ENCODE peak calls at places on chromosomes 3 and 15, in four cellular contexts. W is breast epithelium, O is sigmoid colon, U is fibroblast of pulmonary artery. Q is an unnamed sample.

GRCh38 chr3:126028096-126028495 is 55.8 kb downstream of the SLC41A3 start:
- DNase-seq in O (peak), W (no peak), U (no peak), Q (no peak)

GRCh38 chr3:49966233-49966942 is 26.4 kb downstream of the RBM6 start:
- DNase-seq in U (no peak), W (no peak), O (no peak), Q (no peak)

GRCh38 chr15:99427210-99427609 is 138.6 kb upstream of the MEF2A start:
- DNase-seq in W (peak), O (peak), U (no peak), Q (no peak)

GRCh38 chr3:195219351-195220045 is 51.5 kb downstream of the XXYLT1 start:
- DNase-seq in U (no peak), O (peak), W (peak), Q (no peak)

GRCh38 chr3:41710646-41711388 is 251.1 kb downstream of the ULK4 start:
- DNase-seq in U (peak), O (no peak), W (no peak), Q (no peak)

GRCh38 chr3:98732239-98733054 is 30.7 kb upstream of the ST3GAL6 start:
- DNase-seq in W (peak), O (peak), U (peak), Q (peak)

GRCh38 chr15:48267766-48268165 is 61.7 kb downstream of the SLC12A1 start:
- DNase-seq in O (no peak), U (no peak), W (no peak), Q (no peak)

GRCh38 chr15:20345401-20345958 is 196.1 kb downstream of the GOLGA6L6 start:
- DNase-seq in O (peak), W (no peak), U (no peak), Q (peak)

GRCh38 chr3:67561995-67562394 is 92.4 kb downstream of the SUCLG2 start:
- DNase-seq in W (no peak), O (no peak), U (no peak), Q (no peak)

GRCh38 chr3:50260027-50260941 is 8.7 kb upstream of the SEMA3B start:
- DNase-seq in O (peak), U (peak), W (peak), Q (peak)

GRCh38 chr15:60477991-60478632 is 830 bp downstream of the ICE2 start:
- DNase-seq in U (peak), O (no peak), W (no peak), Q (peak)

GRCh38 chr3:178483704-178484103 is 52.5 kb upstream of the KCNMB2 start:
- DNase-seq in U (peak), O (no peak), W (no peak), Q (no peak)

GRCh38 chr3:196971094-196971698 is 2.6 kb upstream of the PIGZ start:
- DNase-seq in O (no peak), W (no peak), U (no peak), Q (no peak)
- TF ChIP-seq CTCF in O (no peak), W (no peak), U (no peak), Q (no peak)

GRCh38 chr15:74123131-74123429 is 7.3 kb upstream of the ISLR2 start:
- DNase-seq in O (no peak), U (no peak), W (no peak), Q (no peak)
- TF ChIP-seq CTCF in O (no peak), U (no peak), W (no peak), Q (no peak)

GRCh38 chr3:72973786-72974185 is 22.8 kb upstream of the PPP4R2 start:
- DNase-seq in U (no peak), W (no peak), O (no peak), Q (no peak)

GRCh38 chr3:72974956-72975355 is 21.7 kb upstream of the PPP4R2 start:
- DNase-seq in O (no peak), U (no peak), W (no peak), Q (no peak)

GRCh38 chr3:72977463-72977862 is 19.1 kb upstream of the PPP4R2 start:
- DNase-seq in O (no peak), W (no peak), U (no peak), Q (peak)

GRCh38 chr3:72976182-72976825 is 20.3 kb upstream of the PPP4R2 start:
- DNase-seq in U (peak), O (no peak), W (no peak), Q (no peak)

GRCh38 chr3:72977060-72977459 is 19.6 kb upstream of the PPP4R2 start:
- DNase-seq in U (peak), O (no peak), W (no peak), Q (peak)
- TF ChIP-seq CTCF in U (no peak), O (no peak), W (no peak), Q (no peak)

GRCh38 chr15:64426845-64427465 is 33.4 kb upstream of the ZNF609 start:
- DNase-seq in U (peak), W (no peak), O (no peak), Q (no peak)
- TF ChIP-seq CTCF in U (peak), W (no peak), O (peak), Q (peak)

GRCh38 chr3:11007534-11007933 is 15.0 kb downstream of the SLC6A1 start:
- DNase-seq in W (no peak), O (no peak), U (no peak), Q (no peak)
- TF ChIP-seq CTCF in W (no peak), O (no peak), U (no peak), Q (no peak)

DNA sequence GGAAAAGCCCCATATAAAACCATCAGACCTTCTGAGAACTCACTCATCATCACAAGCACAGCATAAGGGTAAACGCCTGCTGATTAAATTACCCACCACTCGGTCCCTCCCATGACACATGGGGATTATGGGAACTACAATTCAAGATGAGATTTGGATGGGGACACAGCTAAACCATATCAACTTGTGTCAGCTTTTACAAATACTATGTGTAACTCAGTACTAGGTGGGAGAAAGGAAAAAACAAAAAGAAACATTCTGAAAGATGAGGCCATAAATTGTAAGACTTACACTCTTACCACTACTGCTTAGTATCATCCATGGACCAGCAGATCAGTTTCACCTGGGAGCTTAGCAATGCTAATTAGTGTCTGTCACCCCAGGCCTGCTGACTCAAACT is 373.9 kb upstream of the TGFBR2 start:
- DNase-seq in W (no peak), U (no peak), O (no peak), Q (no peak)
- TF ChIP-seq CTCF in W (no peak), U (no peak), O (no peak), Q (no peak)

GRCh38 chr3:160448845-160449659 is 534 bp downstream of the TRIM59 start:
- DNase-seq in U (peak), W (no peak), O (peak), Q (peak)

GRCh38 chr3:160451602-160452001 is 2.0 kb upstream of the TRIM59 start:
- DNase-seq in W (no peak), U (no peak), O (no peak), Q (no peak)

GRCh38 chr3:160450846-160451245 is 1.3 kb upstream of the TRIM59 start:
- DNase-seq in W (no peak), O (no peak), U (peak), Q (no peak)

GRCh38 chr3:160447544-160447943 is 2.0 kb downstream of the TRIM59 start:
- DNase-seq in W (no peak), U (peak), O (no peak), Q (no peak)

DNA sequence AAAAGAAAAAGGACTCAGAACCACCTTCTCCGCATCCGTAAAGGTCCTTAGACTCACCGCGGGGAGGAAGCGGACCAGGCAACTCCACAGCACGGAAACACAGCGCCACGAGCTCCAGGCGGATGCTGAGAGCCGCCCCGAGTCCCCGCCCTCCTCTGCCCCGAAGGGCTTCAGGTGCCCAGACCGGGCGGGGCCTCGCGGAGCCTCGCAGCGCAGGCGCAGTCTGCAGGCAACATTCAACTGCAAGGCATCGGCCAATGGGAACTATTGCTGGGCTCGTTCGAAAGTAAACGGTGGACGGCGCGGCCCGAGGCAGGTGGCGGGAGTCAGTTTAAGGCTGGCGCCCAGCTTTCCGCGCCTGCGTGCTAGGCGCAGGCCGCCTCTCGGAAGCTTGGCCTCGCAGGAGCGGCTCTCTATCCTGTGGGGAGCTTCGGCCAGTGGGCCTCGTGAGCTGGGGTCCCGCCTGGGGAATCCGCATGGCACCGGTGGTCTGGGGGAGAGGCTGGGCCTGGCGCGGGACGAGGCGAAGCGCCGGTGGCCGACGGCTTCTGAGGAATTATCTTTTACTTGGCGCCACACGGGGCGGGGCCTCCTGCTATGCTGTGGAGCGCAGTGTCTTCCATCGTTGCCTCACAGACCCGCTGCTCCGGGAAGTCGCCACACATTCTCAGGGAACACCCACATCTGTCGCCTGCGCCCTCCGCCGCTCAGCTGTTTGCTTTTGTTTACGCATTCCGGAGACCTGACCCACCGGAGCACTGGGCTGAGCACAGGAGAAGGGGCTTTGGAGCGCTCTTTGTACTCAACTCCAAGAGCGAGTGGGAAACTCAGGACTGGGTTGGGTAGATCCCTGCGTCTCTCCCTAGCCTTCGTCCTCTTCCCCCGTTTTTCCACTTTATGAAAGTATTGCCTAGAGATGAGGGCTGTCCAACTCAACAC is at the start of gene TRIM59:
- DNase-seq in W (peak), U (peak), O (peak), Q (peak)
- TF ChIP-seq CTCF in W (no peak), U (no peak), O (no peak), Q (peak)

GRCh38 chr3:185065059-185065458 is 87.8 kb downstream of the C3orf70 start:
- DNase-seq in O (no peak), U (no peak), W (no peak), Q (no peak)
- TF ChIP-seq CTCF in O (no peak), U (no peak), W (no peak), Q (no peak)